ENCODE peak calls at places on chromosomes 11 and 22, in six cellular contexts. One of them, this sample, is unnamed.

GRCh38 chr11:84719935-84720577 is 907.1 kb downstream of the DLG2 start:
- DNase-seq in endothelial cell: peak
- DNase-seq in A673: peak
- DNase-seq in T-helper 9 cell: no peak
- DNase-seq in EH: no peak
- DNase-seq in globus pallidus: no peak
- DNase-seq in this sample: peak

GRCh38 chr22:22168190-22168940 is 76.2 kb upstream of the VPREB1 start:
- DNase-seq in endothelial cell: no peak
- DNase-seq in A673: peak
- DNase-seq in T-helper 9 cell: no peak
- DNase-seq in EH: peak
- DNase-seq in globus pallidus: no peak
- DNase-seq in this sample: peak

GRCh38 chr22:37742374-37743092 is 45.7 kb downstream of the TRIOBP start:
- DNase-seq in endothelial cell: no peak
- DNase-seq in A673: peak
- DNase-seq in T-helper 9 cell: no peak
- DNase-seq in EH: peak
- DNase-seq in globus pallidus: no peak
- DNase-seq in this sample: no peak

GRCh38 chr11:43943931-43944751 is 1.7 kb downstream of the C11orf96 start:
- DNase-seq in endothelial cell: peak
- DNase-seq in A673: no peak
- DNase-seq in T-helper 9 cell: no peak
- DNase-seq in EH: no peak
- DNase-seq in globus pallidus: no peak
- DNase-seq in this sample: no peak

GRCh38 chr11:45930031-45930794 is 7.8 kb downstream of the LARGE2 start:
- DNase-seq in endothelial cell: no peak
- DNase-seq in A673: no peak
- DNase-seq in T-helper 9 cell: no peak
- DNase-seq in EH: no peak
- DNase-seq in globus pallidus: no peak
- DNase-seq in this sample: no peak

GRCh38 chr11:68775951-68776388 is 24.6 kb upstream of the TESMIN start:
- DNase-seq in endothelial cell: no peak
- DNase-seq in A673: no peak
- DNase-seq in T-helper 9 cell: no peak
- DNase-seq in EH: no peak
- DNase-seq in globus pallidus: no peak
- DNase-seq in this sample: no peak

GRCh38 chr11:8222820-8223512 is 40.7 kb downstream of the LMO1 start:
- DNase-seq in endothelial cell: no peak
- DNase-seq in A673: no peak
- DNase-seq in T-helper 9 cell: no peak
- DNase-seq in EH: no peak
- DNase-seq in globus pallidus: no peak
- DNase-seq in this sample: no peak

GRCh38 chr11:43984519-43985385 is 42.3 kb downstream of the C11orf96 start:
- DNase-seq in endothelial cell: no peak
- DNase-seq in A673: no peak
- DNase-seq in T-helper 9 cell: no peak
- DNase-seq in EH: no peak
- DNase-seq in globus pallidus: no peak
- DNase-seq in this sample: no peak

GRCh38 chr11:46210133-46210636 is 67.3 kb upstream of the CREB3L1 start:
- DNase-seq in endothelial cell: no peak
- DNase-seq in A673: no peak
- DNase-seq in T-helper 9 cell: no peak
- DNase-seq in EH: peak
- DNase-seq in globus pallidus: no peak
- DNase-seq in this sample: no peak

GRCh38 chr11:56764976-56765375 is 16.5 kb upstream of the OR9G4 start:
- DNase-seq in endothelial cell: no peak
- DNase-seq in A673: no peak
- DNase-seq in T-helper 9 cell: no peak
- DNase-seq in EH: no peak
- DNase-seq in globus pallidus: no peak
- DNase-seq in this sample: no peak

GRCh38 chr11:129731316-129731715 is 84.3 kb upstream of the TMEM45B start:
- DNase-seq in endothelial cell: no peak
- DNase-seq in A673: no peak
- DNase-seq in T-helper 9 cell: no peak
- DNase-seq in EH: no peak
- DNase-seq in globus pallidus: no peak
- DNase-seq in this sample: no peak

GRCh38 chr11:126450806-126451205 is 95.3 kb downstream of the ST3GAL4 start:
- DNase-seq in endothelial cell: no peak
- DNase-seq in A673: no peak
- DNase-seq in T-helper 9 cell: no peak
- DNase-seq in EH: no peak
- DNase-seq in globus pallidus: no peak
- DNase-seq in this sample: no peak

GRCh38 chr11:34235591-34236071 is 122.2 kb downstream of the ABTB2 start:
- DNase-seq in endothelial cell: no peak
- DNase-seq in A673: no peak
- DNase-seq in T-helper 9 cell: no peak
- DNase-seq in EH: no peak
- DNase-seq in globus pallidus: no peak
- DNase-seq in this sample: no peak

GRCh38 chr11:35549787-35550186 is 24.4 kb upstream of the PAMR1 start:
- DNase-seq in endothelial cell: no peak
- DNase-seq in A673: peak
- DNase-seq in T-helper 9 cell: no peak
- DNase-seq in EH: peak
- DNase-seq in globus pallidus: no peak
- DNase-seq in this sample: peak